ENCODE peak calls at places on chromosome 3, in nine cellular contexts. H, I, C, V, J, Z, X, L and M are unnamed samples.

GRCh38 chr3:106386050-106386449 is 517.2 kb upstream of the CBLB start:
- DNase-seq in I (no peak), L (no peak), V (no peak), J (no peak), C (no peak), Z (no peak), X (no peak), H (no peak), M (no peak)

GRCh38 chr3:156825795-156826143 is 384 bp upstream of the LEKR1 start:
- DNase-seq in L (no peak), J (no peak), Z (no peak), V (no peak), C (no peak), H (no peak), I (no peak), X (no peak), M (no peak)

GRCh38 chr3:134242649-134243637 is 7.7 kb downstream of the RYK start:
- DNase-seq in X (peak), C (peak), V (no peak), H (no peak), I (no peak), Z (no peak), L (no peak), J (no peak), M (peak)

GRCh38 chr3:135806342-135806741 is 159.2 kb upstream of the PPP2R3A start:
- DNase-seq in Z (no peak), C (no peak), V (no peak), J (no peak), X (no peak), I (no peak), H (no peak), L (no peak), M (no peak)

GRCh38 chr3:102195198-102195948 is 239.4 kb upstream of the ZPLD1 start:
- DNase-seq in I (no peak), V (no peak), J (no peak), L (no peak), C (no peak), X (no peak), Z (no peak), H (peak), M (peak)

GRCh38 chr3:183252973-183253363 is at the start of gene B3GNT5:
- DNase-seq in V (no peak), Z (no peak), X (no peak), J (peak), C (no peak), H (peak), I (peak), L (peak), M (peak)

GRCh38 chr3:183300996-183301562 is 48.0 kb downstream of the B3GNT5 start:
- DNase-seq in X (no peak), Z (no peak), J (no peak), I (no peak), H (no peak), C (no peak), L (no peak), V (no peak), M (peak)

GRCh38 chr3:47899495-47900108 is 96.7 kb downstream of the DHX30 start:
- DNase-seq in L (no peak), H (no peak), C (no peak), X (peak), J (no peak), V (no peak), Z (no peak), I (no peak), M (no peak)

GRCh38 chr3:41117398-41117870 is 81.9 kb upstream of the CTNNB1 start:
- DNase-seq in L (peak), Z (peak), I (peak), H (peak), C (peak), V (peak), J (peak), X (no peak), M (peak)

GRCh38 chr3:65170357-65171090 is 482.7 kb upstream of the ADAMTS9 start:
- DNase-seq in I (no peak), Z (no peak), V (no peak), L (peak), H (peak), X (peak), C (peak), J (no peak), M (peak)

GRCh38 chr3:160617636-160618035 is 52.3 kb upstream of the KPNA4 start:
- DNase-seq in V (no peak), H (no peak), I (no peak), Z (no peak), J (no peak), L (no peak), X (no peak), C (no peak), M (no peak)

GRCh38 chr3:177589921-177590336 is 392.6 kb upstream of the TBL1XR1 start:
- DNase-seq in L (no peak), H (no peak), C (peak), V (no peak), Z (no peak), X (peak), J (no peak), I (no peak), M (peak)

GRCh38 chr3:126911162-126912026 is 71.5 kb upstream of the PLXNA1 start:
- DNase-seq in H (no peak), J (peak), I (peak), Z (no peak), X (peak), L (peak), C (peak), V (peak), M (peak)

GRCh38 chr3:62607287-62608029 is 234.1 kb upstream of the FEZF2 start:
- DNase-seq in L (peak), V (no peak), Z (no peak), H (no peak), J (no peak), I (no peak), C (peak), X (peak), M (peak)

GRCh38 chr3:36097180-36097579 is 283.1 kb upstream of the STAC start:
- DNase-seq in I (no peak), J (no peak), C (no peak), H (no peak), X (no peak), Z (no peak), L (no peak), V (no peak), M (no peak)

GRCh38 chr3:108117245-108117644 is 26.4 kb upstream of the CD47 start:
- DNase-seq in J (no peak), C (no peak), X (peak), L (no peak), I (no peak), Z (no peak), H (peak), V (no peak), M (peak)

GRCh38 chr3:157794771-157795170 is 291.6 kb upstream of the VEPH1 start:
- DNase-seq in C (peak), L (no peak), Z (no peak), V (no peak), I (no peak), H (no peak), X (peak), J (no peak), M (peak)

GRCh38 chr3:37859908-37860199 is 1.8 kb upstream of the CTDSPL start:
- DNase-seq in J (no peak), Z (no peak), L (no peak), X (no peak), I (no peak), C (no peak), V (no peak), H (no peak), M (no peak)

GRCh38 chr3:167318996-167319615 is 61.0 kb downstream of the ZBBX start:
- DNase-seq in L (no peak), J (no peak), Z (no peak), I (no peak), C (no peak), X (no peak), V (no peak), H (no peak), M (no peak)

GRCh38 chr3:70994644-70995043 is 588.9 kb downstream of the FOXP1 start:
- DNase-seq in L (no peak), H (no peak), X (no peak), J (no peak), Z (no peak), C (no peak), I (no peak), V (no peak), M (no peak)

GRCh38 chr3:31705726-31706125 is 173.0 kb downstream of the STT3B start:
- DNase-seq in I (no peak), H (no peak), C (no peak), X (no peak), L (no peak), J (no peak), V (no peak), Z (no peak), M (no peak)

GRCh38 chr3:185733980-185734724 is 90.7 kb downstream of the IGF2BP2 start:
- DNase-seq in I (no peak), J (no peak), X (peak), C (peak), L (peak), V (no peak), Z (peak), H (peak), M (peak)

GRCh38 chr3:35648347-35648746 is 9.0 kb downstream of the ARPP21 start:
- DNase-seq in C (no peak), X (peak), J (no peak), H (no peak), Z (no peak), V (no peak), I (no peak), L (no peak), M (no peak)

GRCh38 chr3:14352002-14352627 is 50.3 kb upstream of the SLC6A6 start:
- DNase-seq in X (no peak), H (no peak), Z (no peak), J (no peak), L (no peak), I (no peak), C (no peak), V (no peak), M (peak)

GRCh38 chr3:38006445-38006995 is 15.9 kb downstream of the VILL start:
- DNase-seq in I (no peak), H (no peak), C (no peak), J (peak), X (no peak), Z (no peak), L (peak), V (no peak), M (no peak)

GRCh38 chr3:162517110-162517509 is 1020.5 kb downstream of the OTOL1 start:
- DNase-seq in J (no peak), C (no peak), H (no peak), V (no peak), X (peak), Z (no peak), I (no peak), L (no peak), M (peak)

GRCh38 chr3:129365296-129365695 is 63.1 kb downstream of the EFCAB12 start:
- DNase-seq in C (no peak), H (no peak), Z (no peak), V (no peak), L (no peak), J (no peak), I (no peak), X (no peak), M (no peak)

GRCh38 chr3:129485681-129486056 is 42.8 kb upstream of the RHO start:
- DNase-seq in L (peak), C (peak), Z (no peak), V (peak), J (peak), I (no peak), H (no peak), X (peak), M (peak)

GRCh38 chr3:150635526-150635925 is 32.4 kb downstream of the SELENOT start:
- DNase-seq in J (no peak), Z (no peak), X (no peak), C (no peak), I (no peak), V (no peak), H (no peak), L (no peak), M (no peak)

GRCh38 chr3:156483961-156484787 is 70.7 kb downstream of the SSR3 start:
- DNase-seq in I (peak), Z (no peak), L (no peak), C (no peak), H (peak), X (peak), V (no peak), J (no peak), M (peak)

GRCh38 chr3:157436583-157437300 is at the start of gene PTX3:
- DNase-seq in V (peak), L (peak), I (no peak), Z (peak), C (peak), H (peak), X (peak), J (no peak), M (peak)

GRCh38 chr3:127865941-127866340 is 43.6 kb upstream of the MGLL start:
- DNase-seq in V (no peak), I (no peak), H (no peak), L (no peak), C (no peak), X (peak), J (no peak), Z (no peak), M (peak)

GRCh38 chr3:69319652-69320051 is 66.2 kb downstream of the FRMD4B start:
- DNase-seq in J (no peak), Z (no peak), I (no peak), H (no peak), C (no peak), X (no peak), L (no peak), V (no peak), M (no peak)

GRCh38 chr3:64123931-64124330 is 100.6 kb upstream of the PSMD6 start:
- DNase-seq in Z (no peak), V (no peak), I (no peak), C (no peak), H (no peak), L (no peak), J (no peak), X (no peak), M (no peak)

GRCh38 chr3:107956991-107957467 is 133.8 kb downstream of the CD47 start:
- DNase-seq in C (peak), V (peak), L (peak), X (peak), H (no peak), I (no peak), Z (no peak), J (no peak), M (peak)

GRCh38 chr3:126685493-126685892 is 18.5 kb upstream of the CHCHD6 start:
- DNase-seq in X (peak), J (no peak), V (no peak), H (no peak), Z (no peak), I (no peak), L (no peak), C (no peak), M (peak)

GRCh38 chr3:195221876-195222617 is 48.9 kb downstream of the XXYLT1 start:
- DNase-seq in C (no peak), J (no peak), X (no peak), V (no peak), Z (no peak), L (no peak), I (no peak), H (no peak), M (no peak)

GRCh38 chr3:146273721-146274407 is 23.0 kb upstream of the PLSCR4 start:
- DNase-seq in I (no peak), X (no peak), V (no peak), H (no peak), Z (no peak), C (no peak), J (no peak), L (no peak), M (no peak)

GRCh38 chr3:183253364-183253960 is 409 bp downstream of the B3GNT5 start:
- DNase-seq in L (peak), X (peak), Z (peak), I (peak), J (peak), V (no peak), H (peak), C (no peak), M (peak)

GRCh38 chr3:42734263-42734860 is 31.8 kb upstream of the HHATL start:
- DNase-seq in Z (no peak), C (no peak), J (no peak), V (no peak), L (no peak), I (no peak), H (no peak), X (no peak), M (no peak)

GRCh38 chr3:42733501-42734262 is 31.1 kb upstream of the HHATL start:
- DNase-seq in L (no peak), C (no peak), X (no peak), V (no peak), J (no peak), H (no peak), Z (no peak), I (no peak), M (no peak)

GRCh38 chr3:42731476-42732195 is 29.0 kb upstream of the HHATL start:
- DNase-seq in V (no peak), J (no peak), H (no peak), C (no peak), I (no peak), Z (no peak), L (no peak), X (no peak), M (no peak)

GRCh38 chr3:42732196-42732828 is 29.7 kb upstream of the HHATL start:
- DNase-seq in J (no peak), I (no peak), X (no peak), H (peak), V (no peak), C (no peak), L (no peak), Z (peak), M (no peak)

DNA sequence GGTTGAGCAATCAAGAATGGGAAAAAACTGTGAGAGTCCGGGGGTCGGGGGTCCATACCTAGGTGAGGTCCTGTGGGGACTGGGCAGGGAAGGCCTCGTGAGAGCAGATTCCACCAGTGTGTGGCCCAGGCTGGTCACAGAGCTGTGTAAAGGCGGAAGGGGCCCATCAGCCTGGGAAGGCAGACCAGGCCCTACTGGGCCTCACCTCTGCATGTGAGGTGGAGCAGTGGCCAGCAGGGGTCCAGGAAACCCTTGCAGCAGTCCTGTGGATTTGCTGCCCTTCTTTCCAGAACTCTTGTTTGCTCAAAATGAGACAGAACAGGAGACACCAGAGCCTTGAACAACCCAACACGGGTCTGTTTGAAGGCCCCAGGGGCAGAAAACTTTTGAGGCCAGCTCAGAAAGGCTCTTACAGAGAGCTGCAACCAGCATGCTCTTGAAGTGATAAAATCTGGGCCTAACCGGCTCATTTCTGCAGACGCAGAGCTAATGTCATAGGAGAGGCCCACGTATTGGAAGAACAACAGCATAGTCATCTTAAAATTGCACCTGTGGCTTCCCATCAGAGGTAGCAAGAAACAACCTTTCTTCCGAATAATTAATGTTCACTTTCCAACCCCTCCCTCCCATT is 30.3 kb upstream of the HHATL start:
- DNase-seq in C (no peak), V (no peak), L (no peak), J (no peak), Z (no peak), I (no peak), H (no peak), X (no peak), M (no peak)
- TF ChIP-seq CTCF in C (no peak), V (no peak), L (no peak), J (no peak), Z (peak), I (no peak), H (no peak), X (no peak), M (peak)

DNA sequence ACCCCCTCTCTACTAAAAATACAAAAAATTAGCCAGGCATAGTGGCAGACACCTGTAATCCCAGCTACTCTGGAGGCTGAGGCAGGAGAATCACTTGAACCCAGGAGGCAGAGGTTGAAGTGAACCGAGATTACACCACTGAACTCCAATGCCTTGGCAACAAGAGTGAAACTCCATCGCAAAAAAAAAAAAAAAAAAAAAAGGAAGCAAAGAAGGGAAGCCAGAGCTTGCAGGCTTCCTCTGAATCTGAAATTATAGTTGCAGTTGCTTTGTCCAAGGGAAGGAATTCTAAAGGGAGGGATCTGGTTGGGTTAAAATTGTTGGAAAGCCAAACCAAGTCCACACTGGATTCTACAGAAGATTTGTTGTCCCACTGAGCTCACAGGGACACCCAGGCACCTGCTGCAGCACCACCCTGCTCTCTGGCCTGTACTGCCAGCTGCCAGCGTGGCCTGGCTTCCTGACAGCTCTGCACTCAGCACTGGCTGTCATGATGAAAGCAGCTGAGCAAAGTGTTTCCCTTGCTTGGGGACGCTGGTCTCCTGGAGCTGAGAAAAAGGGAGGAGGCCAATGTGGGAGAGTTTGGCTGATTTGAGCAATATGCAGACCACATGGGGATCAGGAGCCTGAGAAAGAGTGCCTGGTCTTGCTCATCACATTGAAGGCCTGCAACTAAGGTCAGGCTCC is 88.8 kb upstream of the HES1 start:
- DNase-seq in H (peak), X (no peak), J (peak), L (peak), V (no peak), I (no peak), C (no peak), Z (no peak), M (peak)
- TF ChIP-seq CTCF in H (no peak), X (no peak), J (no peak), L (no peak), V (no peak), I (no peak), C (no peak), Z (no peak), M (no peak)

GRCh38 chr3:152474585-152474984 is 205.9 kb downstream of the MBNL1 start:
- DNase-seq in H (peak), Z (no peak), C (peak), X (peak), I (no peak), J (no peak), V (no peak), L (no peak), M (peak)
- TF ChIP-seq CTCF in H (peak), Z (peak), C (peak), X (peak), I (no peak), J (peak), V (peak), L (peak), M (peak)

DNA sequence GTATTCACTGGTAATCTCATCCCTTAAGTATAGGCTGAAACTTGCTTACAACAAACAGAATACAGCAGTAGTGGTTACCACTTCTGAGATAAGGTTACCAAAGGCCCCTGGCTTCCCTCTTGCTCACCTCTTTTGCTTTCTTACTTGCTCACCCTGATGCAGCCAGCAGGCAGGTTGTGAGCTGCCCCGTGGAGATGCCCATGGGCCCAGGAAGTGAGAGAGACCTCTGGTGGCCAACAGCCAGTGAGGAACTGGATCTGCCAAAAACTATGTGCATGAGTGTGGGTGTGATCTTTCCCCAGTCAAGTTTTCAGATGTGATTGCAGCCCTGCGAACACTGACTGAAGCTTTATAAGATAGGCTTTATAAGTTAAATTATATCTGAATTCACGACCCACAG is 48.7 kb downstream of the NMNAT3 start:
- DNase-seq in Z (no peak), C (no peak), I (no peak), H (no peak), L (no peak), V (no peak), J (no peak), X (no peak), M (peak)
- TF ChIP-seq CTCF in Z (peak), C (peak), I (no peak), H (peak), L (no peak), V (no peak), J (no peak), X (no peak), M (peak)

GRCh38 chr3:152128356-152128755 is 140.4 kb upstream of the MBNL1 start:
- DNase-seq in J (no peak), X (peak), L (no peak), H (no peak), V (no peak), I (no peak), Z (no peak), C (peak), M (peak)
- TF ChIP-seq CTCF in J (no peak), X (no peak), L (no peak), H (no peak), V (no peak), I (no peak), Z (no peak), C (no peak), M (no peak)